ENCODE peak calls at places on chromosomes 2 and 18, in five cellular contexts. V is cardiac fibroblast, P is tibial nerve, L is GM12864, K is SHP77 treated with DMSO at 0.1 percent for 48 hours. X is an unnamed sample.

GRCh38 chr2:169415233-169415748 is 53.0 kb upstream of the LRP2 start:
- DNase-seq in V (no peak), P (no peak), L (no peak), K (no peak), X (no peak)

GRCh38 chr2:219836647-219837177 is 209.3 kb downstream of the SLC4A3 start:
- DNase-seq in V (peak), P (no peak), L (no peak), K (no peak), X (no peak)

GRCh38 chr2:126220336-126220735 is 435.6 kb upstream of the GYPC start:
- DNase-seq in V (peak), P (no peak), L (no peak), K (no peak), X (no peak)

GRCh38 chr2:75484840-75485239 is 75.9 kb downstream of the EVA1A start:
- DNase-seq in V (no peak), P (no peak), L (no peak), K (no peak), X (no peak)

GRCh38 chr2:219285894-219286425 is 6.8 kb downstream of the DNAJB2 start:
- DNase-seq in V (peak), P (peak), L (no peak), K (no peak), X (no peak)

GRCh38 chr18:31407649-31408048 is 31.1 kb downstream of the DSG4 start:
- DNase-seq in V (no peak), P (no peak), L (no peak), K (no peak), X (no peak)

GRCh38 chr2:53353372-53354111 is 414.1 kb upstream of the CHAC2 start:
- DNase-seq in V (no peak), P (no peak), L (no peak), K (no peak), X (no peak)

GRCh38 chr2:14751581-14751980 is 119.1 kb downstream of the LRATD1 start:
- DNase-seq in V (no peak), P (no peak), L (no peak), K (peak), X (no peak)

GRCh38 chr2:23745726-23746105 is 181.2 kb downstream of the ATAD2B start:
- DNase-seq in V (peak), P (peak), L (no peak), K (no peak), X (no peak)

GRCh38 chr2:9057939-9058761 is 54.7 kb upstream of the MBOAT2 start:
- DNase-seq in V (peak), P (no peak), L (no peak), K (no peak), X (no peak)